ENCODE peak calls at places on chromosomes 12 and 14, in seven cellular contexts. R, E, G, U, Z, A and S are unnamed samples.

GRCh38 chr12:101713059-101713682 is 15.7 kb downstream of the CHPT1 start:
- DNase-seq in R (no peak), E (no peak), G (no peak), U (peak; percentile 25), Z (no peak), A (no peak), S (peak; percentile 24)

GRCh38 chr12:45348986-45349385 is 133.1 kb downstream of the ANO6 start:
- DNase-seq in R (no peak), E (no peak), G (no peak), U (no peak), Z (no peak), A (no peak), S (no peak)

GRCh38 chr14:68676511-68676943 is 116.3 kb downstream of the ZFP36L1 start:
- DNase-seq in R (no peak), E (no peak), G (no peak), U (no peak), Z (no peak), A (no peak), S (no peak)

GRCh38 chr12:64665506-64665905 is 55.2 kb downstream of the RASSF3 start:
- DNase-seq in R (no peak), E (peak; percentile 46), G (no peak), U (no peak), Z (peak; percentile 17), A (no peak), S (no peak)

GRCh38 chr12:71447691-71448660 is 8.4 kb downstream of the LGR5 start:
- DNase-seq in R (no peak), E (no peak), G (no peak), U (no peak), Z (no peak), A (no peak), S (no peak)

GRCh38 chr14:61139006-61139599 is 142.0 kb downstream of the TMEM30B start:
- DNase-seq in R (no peak), E (no peak), G (no peak), U (no peak), Z (no peak), A (no peak), S (no peak)

GRCh38 chr14:76330411-76331327 is 45.3 kb upstream of the ESRRB start:
- DNase-seq in R (no peak), E (no peak), G (no peak), U (no peak), Z (no peak), A (peak; percentile 67), S (no peak)

GRCh38 chr14:88825078-88825458 is 617 bp downstream of the TTC8 start:
- DNase-seq in R (no peak), E (no peak), G (no peak), U (no peak), Z (no peak), A (no peak), S (no peak)

GRCh38 chr12:67663121-67663520 is 14.6 kb downstream of the DYRK2 start:
- DNase-seq in R (no peak), E (no peak), G (no peak), U (no peak), Z (no peak), A (no peak), S (no peak)

GRCh38 chr14:68911594-68912227 is 67.4 kb downstream of the ACTN1 start:
- DNase-seq in R (peak; percentile 60), E (peak; percentile 62), G (peak; percentile 46), U (peak; percentile 81), Z (peak; percentile 52), A (no peak), S (peak; percentile 77)

GRCh38 chr12:27158322-27158721 is 75.9 kb upstream of the C12orf71 start:
- DNase-seq in R (no peak), E (no peak), G (no peak), U (no peak), Z (no peak), A (no peak), S (no peak)

GRCh38 chr12:14199455-14200199 is 165.9 kb upstream of the ATF7IP start:
- DNase-seq in R (no peak), E (no peak), G (no peak), U (no peak), Z (no peak), A (no peak), S (no peak)

GRCh38 chr12:125240717-125241116 is 175.5 kb downstream of the AACS start:
- DNase-seq in R (no peak), E (no peak), G (no peak), U (no peak), Z (no peak), A (no peak), S (no peak)

GRCh38 chr12:108685469-108686247 is 45.7 kb downstream of the CORO1C start:
- DNase-seq in R (no peak), E (no peak), G (no peak), U (no peak), Z (no peak), A (no peak), S (no peak)

GRCh38 chr14:61461808-61462275 is 140.5 kb downstream of the PRKCH start:
- DNase-seq in R (no peak), E (no peak), G (no peak), U (no peak), Z (no peak), A (no peak), S (no peak)

GRCh38 chr12:80441921-80442320 is 2.1 kb upstream of the PTPRQ start:
- DNase-seq in R (no peak), E (no peak), G (no peak), U (no peak), Z (no peak), A (no peak), S (no peak)

GRCh38 chr12:21221778-21222177 is 90.8 kb downstream of the SLCO1B1 start:
- DNase-seq in R (no peak), E (no peak), G (no peak), U (no peak), Z (no peak), A (no peak), S (no peak)

GRCh38 chr14:90062852-90063539 is 1.2 kb downstream of the KCNK13 start:
- DNase-seq in R (no peak), E (no peak), G (no peak), U (no peak), Z (no peak), A (no peak), S (no peak)

GRCh38 chr14:30906752-30907658 is 32.6 kb downstream of the COCH start:
- DNase-seq in R (no peak), E (no peak), G (no peak), U (no peak), Z (no peak), A (no peak), S (no peak)

GRCh38 chr12:113142173-113142885 is 6.8 kb upstream of the RASAL1 start:
- DNase-seq in R (no peak), E (no peak), G (no peak), U (no peak), Z (no peak), A (peak; percentile 96), S (peak; percentile 85)

GRCh38 chr12:130162771-130163460 is 652 bp downstream of the FZD10 start:
- DNase-seq in R (no peak), E (no peak), G (no peak), U (no peak), Z (no peak), A (no peak), S (no peak)

GRCh38 chr12:103668520-103668919 is 81.4 kb downstream of the STAB2 start:
- DNase-seq in R (no peak), E (no peak), G (no peak), U (no peak), Z (no peak), A (no peak), S (no peak)

GRCh38 chr12:132523576-132524331 is 33.8 kb downstream of the FBRSL1 start:
- DNase-seq in R (peak; percentile 56), E (peak; percentile 55), G (peak; percentile 42), U (peak; percentile 67), Z (peak; percentile 54), A (peak; percentile 93), S (peak; percentile 80)

GRCh38 chr12:61584943-61585342 is 675.3 kb upstream of the USP15 start:
- DNase-seq in R (no peak), E (no peak), G (no peak), U (no peak), Z (no peak), A (no peak), S (no peak)